ENCODE peak calls at places on chromosomes 11 and 22, in eight cellular contexts. C is germinal center; D is HS-27A; E is endodermal cell; P is CD4-positive, CD25-positive, alpha-beta regulatory T cell; K is activated CD8-positive, alpha-beta memory T cell treated with anti-CD3 and anti-CD28 coated beads, Interleukin-2, amount 10 ng/mL, durations not matched to agents 7 days and 5 days; F is left ventricle myocardium inferior; Z is RKO. I is an unnamed sample.

GRCh38 chr11:100151944-100152343 is 535.1 kb upstream of the ARHGAP42 start:
- DNase-seq in C (no peak), D (no peak), E (no peak), P (no peak), K (no peak), F (no peak), Z (no peak), I (peak)

GRCh38 chr22:43289976-43290663 is 53.1 kb downstream of the SCUBE1 start:
- DNase-seq in C (no peak), D (no peak), E (no peak), P (no peak), K (no peak), F (peak), Z (no peak), I (no peak)

GRCh38 chr22:40107756-40108437 is 69.8 kb upstream of the TNRC6B start:
- DNase-seq in C (no peak), D (no peak), E (no peak), P (no peak), K (peak), F (no peak), Z (no peak), I (no peak)

GRCh38 chr22:41237707-41238569 is 2.8 kb downstream of the CHADL start:
- DNase-seq in C (peak), D (no peak), E (peak), P (peak), K (peak), F (peak), Z (peak), I (no peak)

GRCh38 chr11:66855574-66856495 is 1.0 kb upstream of the LRFN4 start:
- DNase-seq in C (peak), D (peak), E (peak), P (peak), K (peak), F (peak), Z (peak), I (no peak)

GRCh38 chr22:38086001-38086845 is 2.2 kb upstream of the SLC16A8 start:
- DNase-seq in C (no peak), D (no peak), E (peak), P (no peak), K (no peak), F (no peak), Z (no peak), I (no peak)

GRCh38 chr11:121367434-121367833 is 74.9 kb downstream of the SC5D start:
- DNase-seq in C (peak), D (no peak), E (no peak), P (no peak), K (no peak), F (no peak), Z (no peak), I (no peak)

GRCh38 chr11:2122907-2123627 is 16.1 kb downstream of the IGF2 start:
- DNase-seq in C (no peak), D (no peak), E (no peak), P (no peak), K (no peak), F (no peak), Z (no peak), I (no peak)

GRCh38 chr11:17506942-17507341 is 30.3 kb upstream of the ABCC8 start:
- DNase-seq in C (no peak), D (no peak), E (no peak), P (no peak), K (no peak), F (no peak), Z (no peak), I (no peak)

GRCh38 chr11:130146797-130147196 is 12.8 kb upstream of the ST14 start:
- DNase-seq in C (peak), D (no peak), E (no peak), P (no peak), K (no peak), F (no peak), Z (no peak), I (no peak)

GRCh38 chr22:40183029-40183581 is 5.4 kb downstream of the TNRC6B start:
- DNase-seq in C (no peak), D (no peak), E (no peak), P (no peak), K (no peak), F (no peak), Z (no peak), I (peak)

GRCh38 chr11:46285594-46286033 is 8.2 kb downstream of the CREB3L1 start:
- DNase-seq in C (no peak), D (no peak), E (no peak), P (no peak), K (no peak), F (peak), Z (no peak), I (no peak)

I was measured in SK-N-MC.